ENCODE peak calls at places on chromosomes 7 and 10, in nine cellular contexts. R is adrenal gland; C is endothelial cell of umbilical vein; O is pons; G is RWPE1; L is RCC 7860; F is ELR; Z is cerebellum; J is effector CD4-positive, alpha-beta T cell. T is an unnamed sample.

GRCh38 chr7:152922318-152923081 is 162.9 kb downstream of the ACTR3B start:
- DNase-seq in R (no peak), C (no peak), O (no peak), G (no peak), L (no peak), F (no peak), Z (no peak), J (no peak), T (no peak)

GRCh38 chr7:99314504-99314903 is 11.2 kb upstream of the ARPC1A start:
- DNase-seq in R (no peak), C (no peak), O (no peak), G (peak), L (no peak), F (no peak), Z (peak), J (no peak), T (no peak)

GRCh38 chr10:86711957-86712708 is 43.8 kb downstream of the LDB3 start:
- DNase-seq in R (peak), C (no peak), O (no peak), G (peak), L (no peak), F (no peak), Z (peak), J (no peak), T (no peak)

GRCh38 chr10:89206402-89207180 is 526 bp downstream of the CH25H start:
- DNase-seq in R (no peak), C (no peak), O (no peak), G (no peak), L (no peak), F (peak), Z (no peak), J (peak), T (no peak)

GRCh38 chr10:29994833-29995232 is 64.6 kb downstream of the JCAD start:
- DNase-seq in R (peak), C (no peak), O (no peak), G (no peak), L (no peak), F (no peak), Z (no peak), J (no peak), T (no peak)

GRCh38 chr10:75542902-75543301 is 111.5 kb downstream of the LRMDA start:
- DNase-seq in R (peak), C (no peak), O (no peak), G (no peak), L (no peak), F (no peak), Z (no peak), J (no peak), T (no peak)

GRCh38 chr7:116547347-116547746 is 22.5 kb downstream of the CAV1 start:
- DNase-seq in R (no peak), C (no peak), O (no peak), G (no peak), L (peak), F (peak), Z (no peak), J (no peak), T (no peak)

GRCh38 chr7:157427811-157428553 is 91.2 kb downstream of the DNAJB6 start:
- DNase-seq in R (no peak), C (no peak), O (no peak), G (no peak), L (no peak), F (no peak), Z (no peak), J (no peak), T (no peak)

GRCh38 chr10:71771821-71772617 is 1.3 kb downstream of the VSIR start:
- DNase-seq in R (peak), C (peak), O (no peak), G (peak), L (peak), F (peak), Z (no peak), J (no peak), T (no peak)

GRCh38 chr7:45651540-45651939 is 77.4 kb downstream of the ADCY1 start:
- DNase-seq in R (no peak), C (no peak), O (no peak), G (no peak), L (no peak), F (no peak), Z (no peak), J (no peak), T (no peak)

T was measured in iPS DF 19.7.